ENCODE peak calls at places on chromosomes 3 and 15, in six cellular contexts. U is GM23338; Y is NCI-H1048; B is NCI-H1417; T is neuronal stem cell; J is effector memory CD8-positive, alpha-beta T cell. E is an unnamed sample.

GRCh38 chr3:16767006-16767405 is 117.7 kb upstream of the PLCL2 start:
- DNase-seq in U (peak), Y (no peak), B (no peak), T (no peak), J (no peak), E (no peak)

GRCh38 chr3:8622873-8623725 is 21.5 kb downstream of the SSUH2 start:
- DNase-seq in U (peak), Y (peak), B (peak), T (peak), J (peak), E (peak)

GRCh38 chr3:109944836-109945235 is 607.5 kb upstream of the DPPA4 start:
- DNase-seq in U (no peak), Y (no peak), B (no peak), T (no peak), J (no peak), E (no peak)

GRCh38 chr3:125191730-125192129 is 20.8 kb downstream of the SLC12A8 start:
- DNase-seq in U (no peak), Y (no peak), B (no peak), T (no peak), J (no peak), E (no peak)

GRCh38 chr3:6805236-6805635 is 55.7 kb upstream of the GRM7 start:
- DNase-seq in U (no peak), Y (no peak), B (no peak), T (no peak), J (no peak), E (no peak)

GRCh38 chr15:89335289-89336041 is 841 bp upstream of the POLG start:
- DNase-seq in U (peak), Y (no peak), B (peak), T (no peak), J (no peak), E (peak)

GRCh38 chr3:101518421-101518871 is 5.4 kb upstream of the SENP7 start:
- DNase-seq in U (no peak), Y (no peak), B (no peak), T (no peak), J (peak), E (no peak)

GRCh38 chr3:183378545-183378944 is 49.9 kb downstream of the MCF2L2 start:
- DNase-seq in U (no peak), Y (no peak), B (no peak), T (no peak), J (no peak), E (no peak)

GRCh38 chr3:14157951-14158350 is 20.4 kb downstream of the XPC start:
- DNase-seq in U (no peak), Y (no peak), B (no peak), T (no peak), J (no peak), E (no peak)

GRCh38 chr3:40873456-40873855 is 325.8 kb upstream of the CTNNB1 start:
- DNase-seq in U (no peak), Y (no peak), B (no peak), T (no peak), J (no peak), E (no peak)

GRCh38 chr15:80186597-80186996 is 33.8 kb downstream of the FAH start:
- DNase-seq in U (no peak), Y (no peak), B (no peak), T (no peak), J (no peak), E (no peak)

GRCh38 chr3:64943861-64944260 is 256.1 kb upstream of the ADAMTS9 start:
- DNase-seq in U (no peak), Y (no peak), B (no peak), T (no peak), J (no peak), E (no peak)

GRCh38 chr3:158766364-158766763 is 34.1 kb upstream of the RARRES1 start:
- DNase-seq in U (no peak), Y (no peak), B (no peak), T (no peak), J (no peak), E (no peak)

GRCh38 chr3:145124886-145125285 is 1036.1 kb downstream of the PLOD2 start:
- DNase-seq in U (no peak), Y (no peak), B (peak), T (no peak), J (no peak), E (no peak)

GRCh38 chr3:37126856-37127255 is 47.5 kb downstream of the LRRFIP2 start:
- DNase-seq in U (no peak), Y (no peak), B (no peak), T (no peak), J (no peak), E (no peak)

GRCh38 chr15:31352283-31352880 is 25.7 kb downstream of the KLF13 start:
- DNase-seq in U (no peak), Y (no peak), B (peak), T (no peak), J (no peak), E (no peak)

GRCh38 chr3:14227866-14228265 is 49.2 kb downstream of the LSM3 start:
- DNase-seq in U (no peak), Y (no peak), B (peak), T (no peak), J (no peak), E (peak)

GRCh38 chr15:78083186-78083585 is 5.7 kb upstream of the TBC1D2B start:
- DNase-seq in U (no peak), Y (no peak), B (no peak), T (no peak), J (no peak), E (no peak)

GRCh38 chr15:51917493-51917892 is 54.1 kb downstream of the LEO1 start:
- DNase-seq in U (peak), Y (no peak), B (peak), T (no peak), J (no peak), E (peak)

GRCh38 chr3:4306860-4307259 is 3.7 kb downstream of the SETMAR start:
- DNase-seq in U (no peak), Y (no peak), B (no peak), T (no peak), J (no peak), E (no peak)

GRCh38 chr3:142993958-142994442 is 7.4 kb upstream of the U2SURP start:
- DNase-seq in U (peak), Y (peak), B (peak), T (peak), J (peak), E (peak)

GRCh38 chr3:102307442-102307841 is 127.4 kb upstream of the ZPLD1 start:
- DNase-seq in U (peak), Y (no peak), B (no peak), T (no peak), J (no peak), E (no peak)

E was measured in NCI-H345.